ENCODE peak calls at places on chromosomes 4 and X, in six cellular contexts. H, V, G, J, Z and K are unnamed samples.

GRCh38 chrX:7996414-7996813 is 69.2 kb upstream of the PNPLA4 start:
- DNase-seq in G (no peak), V (no peak), J (peak; percentile 20), H (peak; percentile 35), Z (no peak), K (no peak)

GRCh38 chrX:140762061-140762460 is 52.5 kb downstream of the LINC00632 start:
- DNase-seq in Z (no peak), J (no peak), V (no peak), G (peak; percentile 28), H (peak; percentile 68), K (peak; percentile 4)

GRCh38 chr4:5378002-5378401 is 326.7 kb downstream of the STK32B start:
- DNase-seq in G (no peak), V (no peak), J (no peak), Z (no peak), H (no peak), K (no peak)

GRCh38 chrX:150548684-150549083 is 19.7 kb upstream of the MTM1 start:
- DNase-seq in J (no peak), Z (no peak), H (peak; percentile 35), G (no peak), V (no peak), K (no peak)

GRCh38 chrX:38095971-38096529 is 89.7 kb downstream of the SYTL5 start:
- DNase-seq in J (no peak), V (no peak), H (peak; percentile 50), G (no peak), Z (no peak), K (no peak)

GRCh38 chr4:147831452-147832192 is 99.7 kb downstream of the ARHGAP10 start:
- DNase-seq in G (peak; percentile 64), J (no peak), V (peak; percentile 71), H (peak; percentile 81), Z (no peak), K (no peak)

GRCh38 chr4:125042031-125042430 is 272.7 kb upstream of the FAT4 start:
- DNase-seq in G (no peak), V (no peak), J (no peak), Z (no peak), H (no peak), K (no peak)

GRCh38 chr4:28341784-28342183 is 1481.1 kb downstream of the STIM2 start:
- DNase-seq in J (no peak), H (no peak), G (no peak), V (no peak), Z (no peak), K (no peak)

GRCh38 chr4:26141916-26142638 is 178.7 kb upstream of the RBPJ start:
- DNase-seq in H (peak; percentile 93), G (no peak), V (no peak), Z (no peak), J (no peak), K (no peak)

GRCh38 chr4:41057456-41057855 is 156.9 kb downstream of the APBB2 start:
- DNase-seq in H (peak; percentile 49), J (no peak), Z (no peak), V (peak; percentile 92), G (peak; percentile 65), K (no peak)

GRCh38 chr4:158055668-158056067 is 117.2 kb downstream of the GASK1B start:
- DNase-seq in H (no peak), G (no peak), J (no peak), V (no peak), Z (no peak), K (no peak)

GRCh38 chr4:184479516-184479950 is 5.2 kb upstream of the IRF2 start:
- DNase-seq in Z (no peak), J (no peak), V (no peak), G (no peak), H (no peak), K (no peak)

GRCh38 chr4:79178770-79179169 is 147.1 kb downstream of the NAA11 start:
- DNase-seq in V (no peak), H (no peak), G (no peak), Z (no peak), J (no peak), K (no peak)

GRCh38 chr4:90074322-90074886 is 52.8 kb upstream of the CCSER1 start:
- DNase-seq in G (no peak), V (no peak), Z (no peak), J (no peak), H (no peak), K (no peak)

GRCh38 chrX:40104649-40105015 is 6.9 kb upstream of the BCOR start:
- DNase-seq in J (no peak), V (no peak), G (no peak), H (no peak), Z (no peak), K (no peak)

GRCh38 chr4:184796906-184797305 is 28.9 kb downstream of the ACSL1 start:
- DNase-seq in Z (no peak), V (no peak), H (no peak), G (no peak), J (no peak), K (no peak)

GRCh38 chrX:145190801-145191389 is 56.4 kb upstream of the SPANXN1 start:
- DNase-seq in J (no peak), V (no peak), Z (no peak), H (no peak), G (no peak), K (no peak)

GRCh38 chr4:107853444-107854325 is 29.0 kb downstream of the SGMS2 start:
- DNase-seq in J (no peak), Z (no peak), H (no peak), V (peak; percentile 19), G (peak; percentile 44), K (no peak)

GRCh38 chrX:48897157-48897620 is 379 bp downstream of the TIMM17B start:
- DNase-seq in G (no peak), H (peak; percentile 73), J (peak; percentile 70), Z (peak; percentile 91), V (no peak), K (peak; percentile 57)

GRCh38 chrX:154000051-154000450 is 19.7 kb downstream of the IRAK1 start:
- DNase-seq in V (no peak), Z (no peak), J (no peak), H (no peak), G (no peak), K (no peak)

GRCh38 chr4:126530996-126531585 is 1101.7 kb upstream of the INTU start:
- DNase-seq in H (peak; percentile 43), G (no peak), V (no peak), Z (no peak), J (no peak), K (no peak)